ENCODE peak calls at places on chromosomes 3 and 15, in eight cellular contexts. R is fibroblast of pulmonary artery; D is Panc1; C is PC-3; E is breast epithelium; G is AG04450; N is CD8-positive, alpha-beta memory T cell; F is SJSA1. S is an unnamed sample.

GRCh38 chr3:123449092-123449985 is 449 bp upstream of the ADCY5 start:
- DNase-seq in C (no peak), N (no peak), G (no peak), R (peak), D (no peak), E (no peak), F (no peak), S (no peak)

GRCh38 chr3:14240366-14240765 is 61.7 kb downstream of the LSM3 start:
- DNase-seq in R (no peak), N (no peak), D (no peak), F (no peak), E (no peak), G (no peak), C (no peak), S (no peak)

GRCh38 chr3:17030956-17031652 is 146.3 kb downstream of the PLCL2 start:
- DNase-seq in F (no peak), C (no peak), D (no peak), R (no peak), E (no peak), N (no peak), G (no peak), S (no peak)

GRCh38 chr3:140995881-140996280 is 54.2 kb downstream of the SLC25A36 start:
- DNase-seq in C (no peak), R (peak), N (no peak), F (no peak), G (no peak), D (no peak), E (no peak), S (peak)

GRCh38 chr15:63870403-63871209 is 36.9 kb upstream of the HERC1 start:
- DNase-seq in C (peak), E (no peak), D (no peak), R (peak), N (no peak), G (peak), F (peak), S (peak)

GRCh38 chr3:108099679-108100428 is 9.0 kb upstream of the CD47 start:
- DNase-seq in R (no peak), N (no peak), F (no peak), C (no peak), G (no peak), E (no peak), D (no peak), S (no peak)

GRCh38 chr3:53198256-53198977 is 37.4 kb downstream of the PRKCD start:
- DNase-seq in D (no peak), F (no peak), C (no peak), R (no peak), G (no peak), N (no peak), E (no peak), S (no peak)

GRCh38 chr3:140470962-140471361 is 206.9 kb upstream of the TRIM42 start:
- DNase-seq in E (no peak), C (peak), F (no peak), D (no peak), N (no peak), G (no peak), R (no peak), S (no peak)

GRCh38 chr3:117853923-117854322 is 1144.3 kb downstream of the TUSC7 start:
- DNase-seq in G (peak), R (peak), E (no peak), F (peak), N (no peak), C (peak), D (peak), S (peak)

GRCh38 chr3:72230774-72231379 is 445.9 kb upstream of the PROK2 start:
- DNase-seq in R (no peak), E (no peak), C (no peak), F (no peak), G (no peak), N (no peak), D (no peak), S (no peak)

GRCh38 chr3:13088020-13089006 is 15.1 kb upstream of the IQSEC1 start:
- DNase-seq in C (no peak), G (no peak), D (no peak), E (no peak), F (no peak), R (no peak), N (no peak), S (no peak)

GRCh38 chr15:64396790-64397189 is 9.2 kb downstream of the TRIP4 start:
- DNase-seq in C (no peak), N (no peak), D (no peak), G (no peak), E (no peak), R (no peak), F (no peak), S (no peak)

GRCh38 chr3:63970596-63971468 is 52.5 kb downstream of the PSMD6 start:
- DNase-seq in R (no peak), C (no peak), N (no peak), F (no peak), D (no peak), G (no peak), E (no peak), S (no peak)
- H3K4me3 ChIP-seq in R (no peak), C (no peak), N (peak), F (no peak), D (no peak), G (no peak), E (peak), S (no peak)

DNA sequence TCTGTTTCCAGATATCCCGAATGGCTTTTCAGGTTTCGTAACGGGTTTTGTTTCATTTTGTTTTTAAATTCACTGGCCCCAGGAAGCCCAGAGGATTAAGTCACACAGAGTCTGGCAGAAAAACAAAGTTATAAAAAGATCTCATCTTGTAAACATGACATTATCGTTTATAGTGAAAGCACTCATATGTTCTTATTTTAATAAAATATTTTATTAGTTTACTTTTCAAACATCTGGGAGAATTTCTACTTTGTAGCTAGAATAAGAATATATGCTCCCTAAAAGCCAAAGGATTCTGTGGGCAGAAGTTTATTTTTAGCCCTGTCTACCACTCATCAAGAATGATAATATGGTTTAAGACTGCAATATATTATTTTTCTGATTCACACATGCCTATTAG is 149.3 kb upstream of the SLC2A2 start:
- DNase-seq in G (peak), F (no peak), D (no peak), R (no peak), E (no peak), N (no peak), C (peak), S (no peak)
- H3K4me3 ChIP-seq in G (no peak), F (no peak), D (no peak), R (peak), E (peak), N (no peak), C (peak), S (no peak)

GRCh38 chr3:122000936-122001605 is 21.0 kb downstream of the ILDR1 start:
- DNase-seq in F (no peak), E (no peak), N (no peak), G (no peak), D (no peak), R (no peak), C (no peak), S (no peak)
- H3K4me3 ChIP-seq in F (no peak), E (no peak), N (no peak), G (no peak), D (no peak), R (no peak), C (no peak), S (no peak)

GRCh38 chr3:55655544-55655943 is 168.4 kb upstream of the WNT5A start:
- DNase-seq in N (no peak), C (peak), G (no peak), E (no peak), D (no peak), R (no peak), F (no peak), S (no peak)
- H3K4me3 ChIP-seq in N (no peak), C (no peak), G (no peak), E (no peak), D (no peak), R (no peak), F (no peak), S (no peak)

GRCh38 chr15:41235929-41236328 is 4.9 kb downstream of the CHP1 start:
- DNase-seq in F (no peak), D (no peak), G (no peak), E (no peak), R (no peak), C (no peak), N (no peak), S (no peak)

GRCh38 chr15:41230650-41231533 is at the start of the genes CHP1 and EXD1:
- DNase-seq in D (peak), C (peak), E (peak), F (peak), N (peak), G (peak), R (peak), S (peak)

GRCh38 chr15:41233367-41233771 is 2.3 kb downstream of the CHP1 start:
- DNase-seq in G (peak), R (peak), F (no peak), D (no peak), C (peak), E (no peak), N (no peak), S (no peak)

GRCh38 chr15:41231536-41231935 is 468 bp downstream of the CHP1 start:
- DNase-seq in C (no peak), F (no peak), G (no peak), R (peak), D (no peak), E (no peak), N (no peak), S (no peak)

GRCh38 chr15:41230345-41230649 is 260 bp downstream of the EXD1 start:
- DNase-seq in N (no peak), D (no peak), E (no peak), R (no peak), C (no peak), G (no peak), F (no peak), S (no peak)
- H3K4me3 ChIP-seq in N (peak), D (peak), E (peak), R (peak), C (no peak), G (peak), F (peak), S (no peak)

GRCh38 chr3:153783106-153783505 is 338.1 kb upstream of the ARHGEF26 start:
- DNase-seq in E (no peak), N (no peak), R (peak), C (no peak), F (no peak), G (no peak), D (no peak), S (no peak)
- H3K4me3 ChIP-seq in E (no peak), N (no peak), R (no peak), C (no peak), F (no peak), G (no peak), D (no peak), S (no peak)

GRCh38 chr3:157336252-157337009 is 100.2 kb upstream of the PTX3 start:
- DNase-seq in F (no peak), D (no peak), R (no peak), N (no peak), C (peak), E (no peak), G (no peak), S (no peak)
- H3K4me3 ChIP-seq in F (no peak), D (no peak), R (no peak), N (no peak), C (peak), E (no peak), G (no peak), S (no peak)

DNA sequence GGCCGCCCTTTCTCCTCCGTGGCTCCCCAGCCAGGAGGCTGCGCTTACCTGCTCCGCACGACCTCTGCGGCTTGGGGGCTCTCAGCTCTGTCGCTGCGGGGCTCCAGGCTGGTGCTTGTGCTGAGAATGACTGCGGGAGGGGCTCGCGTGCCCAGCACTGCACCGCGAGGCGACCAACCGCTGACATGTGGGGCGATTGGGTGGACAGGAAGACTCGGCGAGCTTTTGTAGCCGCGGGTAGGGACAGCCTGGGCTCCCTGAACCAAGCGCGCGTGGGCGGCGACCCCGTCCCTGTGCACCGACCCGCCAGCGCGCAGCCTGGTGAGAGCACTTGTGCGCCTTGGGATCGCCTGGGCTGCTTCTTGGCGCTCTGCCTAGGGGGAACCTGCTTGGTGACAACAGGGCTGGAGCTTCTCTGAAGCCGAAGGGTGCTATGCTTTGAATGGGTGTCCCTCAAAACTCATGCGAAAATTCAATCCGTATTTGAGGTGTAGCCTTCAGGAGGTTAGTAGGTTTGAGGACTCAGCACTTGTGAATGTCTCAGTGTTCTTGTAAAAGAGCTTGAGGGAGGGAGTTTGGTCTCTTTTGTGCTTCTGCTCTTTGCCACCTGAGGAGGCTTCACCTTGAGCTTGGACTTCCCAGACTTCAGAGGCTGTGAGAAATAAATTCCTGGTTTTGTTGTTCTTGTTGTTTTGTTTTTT is 50.4 kb downstream of the IL12A start:
- DNase-seq in N (no peak), R (no peak), D (no peak), C (no peak), G (no peak), E (peak), F (no peak), S (peak)
- H3K4me3 ChIP-seq in N (no peak), R (peak), D (peak), C (no peak), G (peak), E (peak), F (no peak), S (no peak)

GRCh38 chr3:146803746-146804145 is 198.6 kb upstream of the PLSCR5 start:
- DNase-seq in N (no peak), F (no peak), C (no peak), E (no peak), D (no peak), G (peak), R (peak), S (no peak)
- H3K4me3 ChIP-seq in N (no peak), F (no peak), C (no peak), E (no peak), D (no peak), G (no peak), R (no peak), S (no peak)

S was measured in adrenal gland.